ENCODE peak calls at places on chromosomes 4 and X, in four cellular contexts. H is dorsolateral prefrontal cortex, J is H9, Y is suprapubic skin. B is an unnamed sample.

GRCh38 chr4:163732473-163732872 is 238.0 kb downstream of the TMA16 start:
- DNase-seq in H (no peak), J (no peak), Y (no peak), B (no peak)

GRCh38 chr4:183493246-183493645 is 11.6 kb upstream of the ING2 start:
- DNase-seq in H (no peak), J (no peak), Y (no peak), B (no peak)

GRCh38 chrX:34900691-34901090 is 41.9 kb upstream of the FAM47B start:
- DNase-seq in H (no peak), J (no peak), Y (no peak), B (no peak)

GRCh38 chr4:3492741-3493719 is 29.9 kb downstream of the DOK7 start:
- DNase-seq in H (no peak), J (no peak), Y (no peak), B (no peak)

GRCh38 chr4:121742794-121743193 is 22.2 kb downstream of the SMIM43 start:
- DNase-seq in H (no peak), J (no peak), Y (no peak), B (no peak)

GRCh38 chr4:127578967-127579366 is 53.8 kb upstream of the INTU start:
- DNase-seq in H (no peak), J (no peak), Y (no peak), B (no peak)

GRCh38 chr4:110518889-110519490 is 43.0 kb downstream of the ENPEP start:
- DNase-seq in H (no peak), J (no peak), Y (no peak), B (no peak)

GRCh38 chr4:126799971-126800722 is 832.6 kb upstream of the INTU start:
- DNase-seq in H (no peak), J (no peak), Y (no peak), B (no peak)

GRCh38 chrX:133922390-133922772 is 63.0 kb downstream of the GPC3 start:
- DNase-seq in H (no peak), J (no peak), Y (no peak), B (no peak)

GRCh38 chrX:35166023-35166422 is 223.4 kb downstream of the FAM47B start:
- DNase-seq in H (no peak), J (no peak), Y (no peak), B (no peak)

GRCh38 chrX:154096140-154097002 is 1.1 kb downstream of the MECP2 start:
- DNase-seq in H (no peak), J (no peak), Y (no peak), B (peak; percentile 19)

GRCh38 chr4:190014771-190015537 is 12.1 kb downstream of the FRG2 start:
- DNase-seq in H (no peak), J (peak; percentile 52), Y (no peak), B (no peak)

GRCh38 chrX:83469551-83469950 is 38.5 kb upstream of the POU3F4 start:
- DNase-seq in H (no peak), J (peak; percentile 38), Y (no peak), B (no peak)

GRCh38 chr4:182823576-182823975 is 93.6 kb downstream of the DCTD start:
- DNase-seq in H (no peak), J (no peak), Y (no peak), B (no peak)

GRCh38 chrX:145751943-145752342 is 65.7 kb upstream of the SLITRK2 start:
- DNase-seq in H (no peak), J (no peak), Y (no peak), B (no peak)

GRCh38 chr4:70505152-70505748 is 13.1 kb upstream of the AMTN start:
- DNase-seq in H (peak; percentile 73), J (peak; percentile 65), Y (no peak), B (peak; percentile 58)

GRCh38 chr4:121139533-121140222 is 24.4 kb downstream of the TNIP3 start:
- DNase-seq in H (no peak), J (no peak), Y (no peak), B (no peak)

GRCh38 chr4:8394125-8394524 is 46.4 kb downstream of the ACOX3 start:
- DNase-seq in H (peak; percentile 77), J (no peak), Y (peak; percentile 92), B (peak; percentile 85)

GRCh38 chr4:85092536-85092935 is 126.0 kb upstream of the WDFY3 start:
- DNase-seq in H (no peak), J (no peak), Y (no peak), B (no peak)

GRCh38 chrX:133294126-133294525 is 76.0 kb upstream of the TFDP3 start:
- DNase-seq in H (no peak), J (no peak), Y (no peak), B (no peak)

GRCh38 chrX:64093761-64094160 is 111.7 kb downstream of the AMER1 start:
- DNase-seq in H (no peak), J (no peak), Y (no peak), B (no peak)

GRCh38 chr4:33715996-33716395 is 2528.3 kb downstream of the ARAP2 start:
- DNase-seq in H (no peak), J (no peak), Y (no peak), B (no peak)

GRCh38 chrX:49838374-49838773 is 9.3 kb downstream of the PAGE4 start:
- DNase-seq in H (peak; percentile 31), J (peak; percentile 40), Y (no peak), B (no peak)

GRCh38 chr4:11843927-11844326 is 415.2 kb upstream of the HS3ST1 start:
- DNase-seq in H (no peak), J (no peak), Y (no peak), B (no peak)

GRCh38 chr4:127498366-127498765 is 134.4 kb upstream of the INTU start:
- DNase-seq in H (no peak), J (no peak), Y (no peak), B (no peak)

GRCh38 chr4:189858445-189858844 is 82.2 kb upstream of the FRG1 start:
- DNase-seq in H (no peak), J (no peak), Y (no peak), B (no peak)

GRCh38 chr4:66693694-66694093 is 851.6 kb downstream of the CENPC start:
- DNase-seq in H (no peak), J (no peak), Y (no peak), B (no peak)

GRCh38 chrX:95949588-95949987 is 735.1 kb upstream of the DIAPH2 start:
- DNase-seq in H (no peak), J (no peak), Y (no peak), B (no peak)

GRCh38 chrX:53281321-53281822 is at the start of gene IQSEC2:
- DNase-seq in H (no peak), J (peak; percentile 67), Y (peak; percentile 85), B (peak; percentile 93)

GRCh38 chr4:2046031-2046961 is 12.8 kb upstream of the NAT8L start:
- DNase-seq in H (no peak), J (peak; percentile 32), Y (peak; percentile 77), B (no peak)

GRCh38 chrX:19616959-19617358 is 101.7 kb upstream of the MAP3K15 start:
- DNase-seq in H (no peak), J (no peak), Y (no peak), B (no peak)

GRCh38 chr4:119518230-119518892 is 110.2 kb downstream of the PDE5A start:
- DNase-seq in H (no peak), J (no peak), Y (no peak), B (no peak)

GRCh38 chrX:69065451-69065850 is 99.8 kb downstream of the PJA1 start:
- DNase-seq in H (no peak), J (peak; percentile 6), Y (no peak), B (no peak)
- H3K27me3 ChIP-seq in H (no peaks in the 10 kb centered on the region), J (no peaks in the 10 kb centered on the region), Y (no peaks in the 10 kb centered on the region), B (peaks cover 20% of the 10 kb centered on the region)

DNA sequence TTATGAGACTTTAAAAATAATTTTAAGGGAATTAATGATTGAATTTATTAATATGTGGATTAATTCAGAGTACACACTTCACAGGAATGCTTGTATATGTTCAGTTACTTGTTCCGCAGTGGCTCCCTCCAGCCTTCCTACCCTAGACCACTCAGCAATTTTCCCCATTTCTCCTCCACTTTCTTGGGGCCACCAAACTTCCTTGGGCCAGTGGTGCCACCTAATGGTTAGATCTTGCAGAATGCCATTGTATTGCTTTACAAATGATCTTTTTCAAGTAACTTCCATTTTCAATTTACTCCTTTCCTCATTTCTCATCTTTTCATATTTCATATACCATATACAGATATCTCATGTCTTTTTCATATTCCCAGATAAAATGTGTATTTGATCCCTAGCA is 3.6 kb upstream of the RNF175 start:
- DNase-seq in H (no peak), J (no peak), Y (no peak), B (no peak)
- TF ChIP-seq CTCF in H (no peak), J (peak; percentile 79), Y (no peak), B (no peak)

GRCh38 chrX:129955682-129956081 is 26.8 kb upstream of the BCORL1 start:
- DNase-seq in H (no peak), J (no peak), Y (no peak), B (no peak)

GRCh38 chrX:129954804-129955203 is 27.6 kb upstream of the BCORL1 start:
- DNase-seq in H (no peak), J (no peak), Y (no peak), B (no peak)

GRCh38 chrX:129956145-129956544 is 26.3 kb upstream of the BCORL1 start:
- DNase-seq in H (no peak), J (no peak), Y (no peak), B (no peak)

GRCh38 chrX:129953334-129953648 is 29.1 kb upstream of the BCORL1 start:
- DNase-seq in H (no peak), J (no peak), Y (no peak), B (peak; percentile 53)

DNA sequence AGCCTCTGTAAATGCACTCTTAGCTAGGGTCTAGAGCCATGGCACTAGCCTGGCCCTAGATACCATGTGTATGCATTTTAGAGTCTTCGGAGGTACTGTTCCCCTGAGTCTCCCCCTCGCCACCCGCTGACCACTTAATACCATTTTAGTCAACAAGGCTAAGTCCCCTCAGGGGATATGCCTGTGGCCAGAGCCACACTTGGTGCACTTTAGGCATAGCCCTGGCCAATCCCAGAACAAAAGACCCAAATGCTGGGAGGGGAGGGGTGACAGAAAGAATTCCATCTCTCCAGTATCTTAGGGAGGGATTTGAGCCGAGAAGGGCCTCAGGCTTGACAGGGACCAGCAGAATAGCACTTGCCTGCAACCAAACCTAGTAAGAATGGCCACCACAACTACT is 28.6 kb upstream of the BCORL1 start:
- DNase-seq in H (no peak), J (no peak), Y (no peak), B (no peak)
- H3K27me3 ChIP-seq in H (no peaks in the 10 kb centered on the region), J (peaks cover 50% of the 10 kb centered on the region), Y (no peaks in the 10 kb centered on the region), B (no peaks in the 10 kb centered on the region)

GRCh38 chrX:23403849-23404248 is 69.2 kb downstream of the PTCHD1 start:
- DNase-seq in H (no peak), J (no peak), Y (no peak), B (no peak)
- TF ChIP-seq CTCF in H (no peak), J (peak; percentile 75), Y (no peak), B (peak; percentile 18)

GRCh38 chrX:98379134-98379533 is 1495.4 kb downstream of the RPA4 start:
- DNase-seq in H (no peak), J (peak; percentile 31), Y (no peak), B (no peak)

GRCh38 chrX:98380556-98380955 is 1496.8 kb downstream of the RPA4 start:
- DNase-seq in H (no peak), J (peak; percentile 71), Y (no peak), B (no peak)

DNA sequence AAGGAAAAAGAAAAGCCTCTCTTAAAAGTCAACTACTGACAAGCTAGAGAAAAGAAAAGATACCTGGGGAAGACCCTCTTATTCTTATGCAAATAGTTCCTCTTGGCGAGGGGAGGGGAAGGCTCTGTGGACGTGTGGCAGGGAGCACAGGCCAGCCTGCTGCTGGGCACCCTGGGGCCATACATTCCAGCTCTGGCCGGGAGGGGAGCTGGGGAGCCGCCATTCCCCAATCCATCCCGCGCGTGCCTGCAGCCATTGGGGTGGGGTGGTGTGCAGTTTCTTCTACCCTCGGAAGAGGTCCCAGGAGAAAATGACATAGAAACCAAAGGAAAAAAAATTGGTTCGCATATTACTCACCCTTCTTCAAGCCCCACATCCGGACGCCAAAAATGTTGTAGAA is 1496.4 kb downstream of the RPA4 start:
- DNase-seq in H (no peak), J (peak; percentile 87), Y (no peak), B (no peak)
- H3K27me3 ChIP-seq in H (no peaks in the 10 kb centered on the region), J (no peaks in the 10 kb centered on the region), Y (no peaks in the 10 kb centered on the region), B (no peaks in the 10 kb centered on the region)

B was measured in psoas muscle.